ENCODE peak calls at places on chromosomes 4 and X, in six cellular contexts. One of them, this sample, is unnamed.

GRCh38 chrX:107729558-107730297 is 45.9 kb downstream of the TSC22D3 start:
- DNase-seq in Panc1: no peak
- DNase-seq in Caco-2: no peak
- DNase-seq in thoracic aorta: no peak
- DNase-seq in right atrium auricular region: no peak
- DNase-seq in pancreas: no peak
- DNase-seq in this sample: peak; percentile 65

GRCh38 chrX:49291615-49292337 is 11.7 kb upstream of the GAGE10 start:
- DNase-seq in Panc1: peak; percentile 28
- DNase-seq in Caco-2: peak; percentile 68
- DNase-seq in thoracic aorta: no peak
- DNase-seq in right atrium auricular region: no peak
- DNase-seq in pancreas: peak; percentile 65
- DNase-seq in this sample: peak; percentile 69

GRCh38 chr4:2797545-2798305 is 4.8 kb downstream of the SH3BP2 start:
- DNase-seq in Panc1: no peak
- DNase-seq in Caco-2: no peak
- DNase-seq in thoracic aorta: no peak
- DNase-seq in right atrium auricular region: no peak
- DNase-seq in pancreas: peak; percentile 69
- DNase-seq in this sample: peak; percentile 52

GRCh38 chr4:27790911-27791310 is 930.3 kb downstream of the STIM2 start:
- DNase-seq in Panc1: no peak
- DNase-seq in Caco-2: no peak
- DNase-seq in thoracic aorta: no peak
- DNase-seq in right atrium auricular region: no peak
- DNase-seq in pancreas: no peak
- DNase-seq in this sample: no peak

GRCh38 chr4:74618659-74619058 is 173.7 kb downstream of the AREG start:
- DNase-seq in Panc1: no peak
- DNase-seq in Caco-2: no peak
- DNase-seq in thoracic aorta: no peak
- DNase-seq in right atrium auricular region: no peak
- DNase-seq in pancreas: no peak
- DNase-seq in this sample: no peak

GRCh38 chr4:103150677-103151076 is 47.5 kb downstream of the CENPE start:
- DNase-seq in Panc1: peak; percentile 67
- DNase-seq in Caco-2: no peak
- DNase-seq in thoracic aorta: no peak
- DNase-seq in right atrium auricular region: no peak
- DNase-seq in pancreas: no peak
- DNase-seq in this sample: no peak

GRCh38 chr4:38681283-38682066 is 17.5 kb downstream of the KLF3 start:
- DNase-seq in Panc1: no peak
- DNase-seq in Caco-2: no peak
- DNase-seq in thoracic aorta: no peak
- DNase-seq in right atrium auricular region: no peak
- DNase-seq in pancreas: no peak
- DNase-seq in this sample: no peak

GRCh38 chr4:21304061-21304541 is 603.8 kb downstream of the PACRGL start:
- DNase-seq in Panc1: no peak
- DNase-seq in Caco-2: no peak
- DNase-seq in thoracic aorta: no peak
- DNase-seq in right atrium auricular region: no peak
- DNase-seq in pancreas: no peak
- DNase-seq in this sample: no peak

GRCh38 chrX:139930923-139931645 is 1.8 kb downstream of the ATP11C start:
- DNase-seq in Panc1: no peak
- DNase-seq in Caco-2: peak; percentile 11
- DNase-seq in thoracic aorta: no peak
- DNase-seq in right atrium auricular region: no peak
- DNase-seq in pancreas: peak; percentile 15
- DNase-seq in this sample: no peak

GRCh38 chr4:13537011-13537831 is 7.1 kb downstream of the NKX3-2 start:
- DNase-seq in Panc1: no peak
- DNase-seq in Caco-2: no peak
- DNase-seq in thoracic aorta: no peak
- DNase-seq in right atrium auricular region: no peak
- DNase-seq in pancreas: no peak
- DNase-seq in this sample: no peak

GRCh38 chrX:78104447-78105176 is 564 bp downstream of the PGK1 start:
- DNase-seq in Panc1: no peak
- DNase-seq in Caco-2: peak; percentile 63
- DNase-seq in thoracic aorta: no peak
- DNase-seq in right atrium auricular region: peak; percentile 69
- DNase-seq in pancreas: peak; percentile 46
- DNase-seq in this sample: peak; percentile 81

GRCh38 chrX:149275836-149276235 is 229.3 kb downstream of the IDS start:
- DNase-seq in Panc1: no peak
- DNase-seq in Caco-2: no peak
- DNase-seq in thoracic aorta: no peak
- DNase-seq in right atrium auricular region: no peak
- DNase-seq in pancreas: no peak
- DNase-seq in this sample: no peak

GRCh38 chrX:124035657-124036056 is 74.2 kb downstream of the STAG2 start:
- DNase-seq in Panc1: no peak
- DNase-seq in Caco-2: no peak
- DNase-seq in thoracic aorta: no peak
- DNase-seq in right atrium auricular region: no peak
- DNase-seq in pancreas: no peak
- DNase-seq in this sample: no peak

GRCh38 chr4:142379277-142380051 is 466.6 kb downstream of the INPP4B start:
- DNase-seq in Panc1: no peak
- DNase-seq in Caco-2: no peak
- DNase-seq in thoracic aorta: no peak
- DNase-seq in right atrium auricular region: no peak
- DNase-seq in pancreas: no peak
- DNase-seq in this sample: no peak

GRCh38 chr4:19945979-19946380 is 305.7 kb upstream of the SLIT2 start:
- DNase-seq in Panc1: no peak
- DNase-seq in Caco-2: no peak
- DNase-seq in thoracic aorta: no peak
- DNase-seq in right atrium auricular region: no peak
- DNase-seq in pancreas: no peak
- DNase-seq in this sample: no peak

GRCh38 chr4:164768516-164768915 is 14.6 kb downstream of the SMIM31 start:
- DNase-seq in Panc1: no peak
- DNase-seq in Caco-2: no peak
- DNase-seq in thoracic aorta: no peak
- DNase-seq in right atrium auricular region: no peak
- DNase-seq in pancreas: no peak
- DNase-seq in this sample: no peak

GRCh38 chr4:117783716-117784115 is 250.6 kb upstream of the NDST3 start:
- DNase-seq in Panc1: no peak
- DNase-seq in Caco-2: no peak
- DNase-seq in thoracic aorta: no peak
- DNase-seq in right atrium auricular region: no peak
- DNase-seq in pancreas: no peak
- DNase-seq in this sample: no peak

GRCh38 chr4:40856836-40857362 is 107.1 kb downstream of the NSUN7 start:
- DNase-seq in Panc1: no peak
- DNase-seq in Caco-2: no peak
- DNase-seq in thoracic aorta: no peak
- DNase-seq in right atrium auricular region: peak; percentile 60
- DNase-seq in pancreas: peak; percentile 50
- DNase-seq in this sample: peak; percentile 82

GRCh38 chr4:4387531-4388311 is 819 bp downstream of the NSG1 start:
- DNase-seq in Panc1: no peak
- DNase-seq in Caco-2: peak; percentile 23
- DNase-seq in thoracic aorta: no peak
- DNase-seq in right atrium auricular region: no peak
- DNase-seq in pancreas: no peak
- DNase-seq in this sample: no peak

GRCh38 chrX:43559643-43560042 is 96.5 kb upstream of the MAOA start:
- DNase-seq in Panc1: peak; percentile 4
- DNase-seq in Caco-2: peak; percentile 49
- DNase-seq in thoracic aorta: no peak
- DNase-seq in right atrium auricular region: peak; percentile 59
- DNase-seq in pancreas: peak; percentile 53
- DNase-seq in this sample: no peak

GRCh38 chrX:109716431-109717028 is 16.5 kb downstream of the ACSL4 start:
- DNase-seq in Panc1: no peak
- DNase-seq in Caco-2: no peak
- DNase-seq in thoracic aorta: no peak
- DNase-seq in right atrium auricular region: no peak
- DNase-seq in pancreas: no peak
- DNase-seq in this sample: no peak

GRCh38 chr4:8830611-8831200 is 40.9 kb downstream of the HMX1 start:
- DNase-seq in Panc1: no peak
- DNase-seq in Caco-2: no peak
- DNase-seq in thoracic aorta: no peak
- DNase-seq in right atrium auricular region: no peak
- DNase-seq in pancreas: no peak
- DNase-seq in this sample: no peak

GRCh38 chr4:139453041-139453370 is 915 bp upstream of the RAB33B start:
- DNase-seq in Panc1: peak; percentile 60
- DNase-seq in Caco-2: peak; percentile 80
- DNase-seq in thoracic aorta: no peak
- DNase-seq in right atrium auricular region: no peak
- DNase-seq in pancreas: no peak
- DNase-seq in this sample: no peak

GRCh38 chr4:61201562-61202099 is 1.5 kb downstream of the ADGRL3 start:
- DNase-seq in Panc1: no peak
- DNase-seq in Caco-2: no peak
- DNase-seq in thoracic aorta: no peak
- DNase-seq in right atrium auricular region: no peak
- DNase-seq in pancreas: no peak
- DNase-seq in this sample: no peak

GRCh38 chr4:15735531-15735930 is 32.7 kb downstream of the BST1 start:
- DNase-seq in Panc1: no peak
- DNase-seq in Caco-2: no peak
- DNase-seq in thoracic aorta: no peak
- DNase-seq in right atrium auricular region: no peak
- DNase-seq in pancreas: no peak
- DNase-seq in this sample: no peak

GRCh38 chr4:15738877-15739276 is 36.0 kb downstream of the BST1 start:
- DNase-seq in Panc1: no peak
- DNase-seq in Caco-2: no peak
- DNase-seq in thoracic aorta: no peak
- DNase-seq in right atrium auricular region: no peak
- DNase-seq in pancreas: no peak
- DNase-seq in this sample: no peak

GRCh38 chr4:15740764-15741404 is 37.2 kb upstream of the CD38 start:
- DNase-seq in Panc1: no peak
- DNase-seq in Caco-2: peak; percentile 14
- DNase-seq in thoracic aorta: no peak
- DNase-seq in right atrium auricular region: no peak
- DNase-seq in pancreas: no peak
- DNase-seq in this sample: no peak

GRCh38 chr4:15736514-15737050 is 33.7 kb downstream of the BST1 start:
- DNase-seq in Panc1: no peak
- DNase-seq in Caco-2: no peak
- DNase-seq in thoracic aorta: no peak
- DNase-seq in right atrium auricular region: no peak
- DNase-seq in pancreas: no peak
- DNase-seq in this sample: no peak

GRCh38 chr4:15737255-15737654 is 34.4 kb downstream of the BST1 start:
- DNase-seq in Panc1: no peak
- DNase-seq in Caco-2: no peak
- DNase-seq in thoracic aorta: no peak
- DNase-seq in right atrium auricular region: no peak
- DNase-seq in pancreas: no peak
- DNase-seq in this sample: no peak
- TF ChIP-seq CTCF in Panc1: no peak
- TF ChIP-seq CTCF in Caco-2: no peak
- TF ChIP-seq CTCF in thoracic aorta: no peak
- TF ChIP-seq CTCF in right atrium auricular region: no peak
- TF ChIP-seq CTCF in pancreas: no peak
- TF ChIP-seq CTCF in this sample: no peak

GRCh38 chrX:25536307-25536970 is 520.7 kb upstream of the ARX start:
- DNase-seq in Panc1: no peak
- DNase-seq in Caco-2: no peak
- DNase-seq in thoracic aorta: no peak
- DNase-seq in right atrium auricular region: no peak
- DNase-seq in pancreas: no peak
- DNase-seq in this sample: no peak

GRCh38 chrX:25527596-25527995 is 511.8 kb upstream of the ARX start:
- DNase-seq in Panc1: no peak
- DNase-seq in Caco-2: no peak
- DNase-seq in thoracic aorta: no peak
- DNase-seq in right atrium auricular region: no peak
- DNase-seq in pancreas: no peak
- DNase-seq in this sample: no peak

GRCh38 chrX:25534096-25534495 is 518.3 kb upstream of the ARX start:
- DNase-seq in Panc1: no peak
- DNase-seq in Caco-2: no peak
- DNase-seq in thoracic aorta: no peak
- DNase-seq in right atrium auricular region: no peak
- DNase-seq in pancreas: no peak
- DNase-seq in this sample: no peak

GRCh38 chrX:25531096-25531495 is 515.3 kb upstream of the ARX start:
- DNase-seq in Panc1: no peak
- DNase-seq in Caco-2: no peak
- DNase-seq in thoracic aorta: no peak
- DNase-seq in right atrium auricular region: no peak
- DNase-seq in pancreas: no peak
- DNase-seq in this sample: no peak
- H3K4me1 ChIP-seq in Panc1: no peaks in the 10 kb centered on the region
- H3K4me1 ChIP-seq in Caco-2: no peaks in the 10 kb centered on the region
- H3K4me1 ChIP-seq in thoracic aorta: no peaks in the 10 kb centered on the region
- H3K4me1 ChIP-seq in right atrium auricular region: no peaks in the 10 kb centered on the region
- H3K4me1 ChIP-seq in pancreas: no peaks in the 10 kb centered on the region
- H3K4me1 ChIP-seq in this sample: no peaks in the 10 kb centered on the region

DNA sequence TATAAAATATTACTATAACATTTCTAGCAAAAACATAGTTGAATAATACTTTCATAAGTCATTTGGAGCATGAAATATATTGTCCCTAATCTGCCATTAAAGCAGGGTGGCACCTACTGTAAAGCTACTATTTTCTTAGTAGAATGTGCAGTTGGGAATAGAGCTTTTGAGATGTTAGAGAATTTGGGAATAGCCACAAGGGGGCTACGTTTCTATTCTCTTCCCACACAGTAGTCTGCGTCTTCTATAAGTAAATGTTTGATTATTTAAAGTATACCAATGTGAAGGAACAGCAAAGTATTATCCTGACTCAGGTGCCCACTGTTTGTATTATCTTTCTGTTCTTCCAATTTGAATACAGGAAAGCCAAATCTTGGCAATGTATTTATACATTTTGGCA is 323.2 kb upstream of the GIMD1 start:
- DNase-seq in Panc1: no peak
- DNase-seq in Caco-2: peak; percentile 16
- DNase-seq in thoracic aorta: no peak
- DNase-seq in right atrium auricular region: no peak
- DNase-seq in pancreas: no peak
- DNase-seq in this sample: no peak
- TF ChIP-seq CTCF in Panc1: no peak
- TF ChIP-seq CTCF in Caco-2: no peak
- TF ChIP-seq CTCF in thoracic aorta: no peak
- TF ChIP-seq CTCF in right atrium auricular region: peak; percentile 16
- TF ChIP-seq CTCF in pancreas: no peak
- TF ChIP-seq CTCF in this sample: no peak

DNA sequence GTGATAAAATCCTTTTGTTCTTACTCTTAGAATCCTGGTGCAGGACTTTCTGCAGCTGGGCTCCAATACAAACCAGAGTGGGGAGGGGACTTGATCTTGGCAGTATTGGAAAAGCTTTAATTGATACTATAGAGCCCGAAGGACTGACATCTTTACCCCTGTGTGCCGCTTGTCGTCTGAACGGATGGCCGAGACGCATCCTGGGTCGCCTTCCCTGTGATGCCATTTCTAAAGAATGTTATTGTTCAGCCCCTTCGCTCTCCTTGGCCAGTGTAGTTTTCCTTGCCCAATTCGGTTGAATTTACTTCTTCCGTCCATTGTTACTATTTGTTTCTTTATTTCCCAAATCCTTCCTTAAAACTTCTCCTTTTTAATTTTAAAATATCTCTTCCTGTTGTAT is 80.9 kb downstream of the CLDN34 start:
- DNase-seq in Panc1: no peak
- DNase-seq in Caco-2: no peak
- DNase-seq in thoracic aorta: no peak
- DNase-seq in right atrium auricular region: no peak
- DNase-seq in pancreas: no peak
- DNase-seq in this sample: no peak
- H3K4me1 ChIP-seq in Panc1: no peaks in the 10 kb centered on the region
- H3K4me1 ChIP-seq in Caco-2: no peaks in the 10 kb centered on the region
- H3K4me1 ChIP-seq in thoracic aorta: peaks cover 12% of the 10 kb centered on the region
- H3K4me1 ChIP-seq in right atrium auricular region: no peaks in the 10 kb centered on the region
- H3K4me1 ChIP-seq in pancreas: no peaks in the 10 kb centered on the region
- H3K4me1 ChIP-seq in this sample: peaks cover 20% of the 10 kb centered on the region